ENCODE peak calls at places on chromosomes 6 and 20, in ten cellular contexts. H, Y, A, O, J, B, P, T, C and S are unnamed samples.

GRCh38 chr6:158142789-158143188 is 25.3 kb downstream of the SERAC1 start:
- DNase-seq in H (no peak), Y (no peak), A (no peak), O (peak), J (no peak), B (peak), P (peak), T (no peak), C (peak), S (no peak)

GRCh38 chr20:24676978-24677370 is 207.5 kb downstream of the SYNDIG1 start:
- DNase-seq in H (no peak), Y (no peak), A (no peak), O (no peak), J (no peak), B (no peak), P (no peak), T (no peak), C (no peak), S (no peak)

GRCh38 chr6:74597266-74597665 is 608.6 kb downstream of the COL12A1 start:
- DNase-seq in H (no peak), Y (no peak), A (no peak), O (peak), J (no peak), B (no peak), P (peak), T (no peak), C (no peak), S (no peak)

GRCh38 chr6:159090530-159091306 is 45.9 kb upstream of the TAGAP start:
- DNase-seq in H (no peak), Y (no peak), A (no peak), O (no peak), J (no peak), B (no peak), P (no peak), T (no peak), C (no peak), S (peak)

GRCh38 chr20:49276895-49277785 is 717 bp downstream of the ZNFX1 start:
- DNase-seq in H (no peak), Y (peak), A (peak), O (no peak), J (peak), B (peak), P (no peak), T (peak), C (peak), S (no peak)

GRCh38 chr6:113018351-113019151 is 671.4 kb downstream of the RFPL4B start:
- DNase-seq in H (no peak), Y (no peak), A (no peak), O (peak), J (no peak), B (no peak), P (peak), T (no peak), C (peak), S (no peak)

GRCh38 chr20:46087161-46087560 is 2.6 kb downstream of the NCOA5 start:
- DNase-seq in H (peak), Y (no peak), A (no peak), O (peak), J (no peak), B (no peak), P (peak), T (no peak), C (no peak), S (no peak)

GRCh38 chr6:5378331-5378730 is 117.0 kb downstream of the FARS2 start:
- DNase-seq in H (no peak), Y (no peak), A (peak), O (no peak), J (no peak), B (no peak), P (no peak), T (no peak), C (no peak), S (no peak)

GRCh38 chr6:71031912-71032311 is 75.1 kb upstream of the B3GAT2 start:
- DNase-seq in H (no peak), Y (no peak), A (no peak), O (no peak), J (no peak), B (no peak), P (no peak), T (no peak), C (no peak), S (no peak)

GRCh38 chr6:159715605-159716004 is 11.7 kb upstream of the WTAP start:
- DNase-seq in H (no peak), Y (no peak), A (no peak), O (no peak), J (no peak), B (no peak), P (no peak), T (no peak), C (no peak), S (no peak)

GRCh38 chr20:354298-354977 is 7.5 kb downstream of the NRSN2 start:
- DNase-seq in H (peak), Y (peak), A (peak), O (peak), J (peak), B (peak), P (peak), T (peak), C (peak), S (peak)

GRCh38 chr6:90284236-90284744 is 12.4 kb downstream of the BACH2 start:
- DNase-seq in H (peak), Y (no peak), A (peak), O (peak), J (no peak), B (no peak), P (peak), T (no peak), C (no peak), S (no peak)
- TF ChIP-seq CTCF in H (no peak), Y (no peak), A (no peak), O (no peak), J (no peak), B (no peak), P (peak), T (no peak), C (no peak), S (no peak)

GRCh38 chr6:20212392-20213111 is at the start of gene MBOAT1:
- DNase-seq in H (peak), Y (peak), A (peak), O (peak), J (peak), B (peak), P (peak), T (peak), C (peak), S (peak)
- TF ChIP-seq CTCF in H (peak), Y (no peak), A (no peak), O (no peak), J (no peak), B (peak), P (peak), T (peak), C (no peak), S (peak)

GRCh38 chr20:37527638-37528441 is at the start of gene BLCAP:
- DNase-seq in H (peak), Y (peak), A (peak), O (peak), J (peak), B (peak), P (peak), T (peak), C (peak), S (peak)
- TF ChIP-seq CTCF in H (no peak), Y (no peak), A (peak), O (no peak), J (no peak), B (no peak), P (no peak), T (no peak), C (no peak), S (no peak)

GRCh38 chr20:62951896-62952372 is 575 bp upstream of the SLC17A9 start:
- DNase-seq in H (no peak), Y (no peak), A (no peak), O (no peak), J (no peak), B (no peak), P (no peak), T (no peak), C (no peak), S (no peak)

GRCh38 chr20:62952373-62953166 is at the start of gene SLC17A9:
- DNase-seq in H (no peak), Y (peak), A (peak), O (no peak), J (peak), B (peak), P (peak), T (peak), C (peak), S (no peak)

GRCh38 chr20:62953839-62954703 is 1.6 kb downstream of the SLC17A9 start:
- DNase-seq in H (no peak), Y (peak), A (peak), O (peak), J (peak), B (no peak), P (peak), T (peak), C (peak), S (no peak)

GRCh38 chr20:62951143-62951895 is 1.2 kb upstream of the SLC17A9 start:
- DNase-seq in H (no peak), Y (no peak), A (no peak), O (no peak), J (no peak), B (no peak), P (no peak), T (no peak), C (no peak), S (no peak)

GRCh38 chr20:62953167-62953838 is 794 bp downstream of the SLC17A9 start:
- DNase-seq in H (no peak), Y (no peak), A (no peak), O (no peak), J (no peak), B (no peak), P (peak), T (no peak), C (no peak), S (no peak)
- TF ChIP-seq CTCF in H (no peak), Y (no peak), A (no peak), O (no peak), J (no peak), B (no peak), P (no peak), T (no peak), C (no peak), S (no peak)

GRCh38 chr20:60233006-60233405 is 274.8 kb downstream of the CDH26 start:
- DNase-seq in H (no peak), Y (no peak), A (no peak), O (no peak), J (no peak), B (no peak), P (no peak), T (no peak), C (no peak), S (no peak)

GRCh38 chr20:60232380-60232779 is 274.2 kb downstream of the CDH26 start:
- DNase-seq in H (no peak), Y (no peak), A (no peak), O (no peak), J (no peak), B (no peak), P (no peak), T (no peak), C (no peak), S (no peak)

GRCh38 chr20:60223174-60223573 is 265.0 kb downstream of the CDH26 start:
- DNase-seq in H (no peak), Y (no peak), A (no peak), O (no peak), J (no peak), B (no peak), P (no peak), T (no peak), C (no peak), S (no peak)

GRCh38 chr20:60224914-60225313 is 266.7 kb downstream of the CDH26 start:
- DNase-seq in H (peak), Y (no peak), A (peak), O (no peak), J (peak), B (no peak), P (peak), T (no peak), C (no peak), S (no peak)

DNA sequence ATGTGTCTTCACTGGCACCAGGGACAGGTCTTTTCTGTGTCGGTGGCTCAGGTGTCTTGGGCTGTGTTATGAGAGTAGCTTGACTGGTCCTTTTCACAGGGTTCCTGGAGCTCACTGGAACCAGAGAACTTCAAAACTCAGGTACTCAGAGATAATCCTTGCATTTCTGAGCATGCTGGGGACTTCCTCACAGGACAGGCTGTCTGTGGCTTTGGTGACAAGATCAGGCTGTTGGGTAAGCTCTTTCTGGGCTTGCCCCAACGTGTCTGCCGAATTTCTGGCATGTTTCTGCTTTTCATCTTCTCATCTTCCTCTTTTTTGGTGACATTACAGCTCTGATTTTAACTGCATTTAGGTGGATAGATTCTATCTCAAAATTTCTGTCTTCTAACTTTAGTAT is 270.0 kb downstream of the CDH26 start:
- DNase-seq in H (no peak), Y (no peak), A (no peak), O (no peak), J (no peak), B (no peak), P (no peak), T (no peak), C (no peak), S (no peak)
- TF ChIP-seq CTCF in H (no peak), Y (no peak), A (no peak), O (no peak), J (no peak), B (no peak), P (no peak), T (no peak), C (no peak), S (no peak)

DNA sequence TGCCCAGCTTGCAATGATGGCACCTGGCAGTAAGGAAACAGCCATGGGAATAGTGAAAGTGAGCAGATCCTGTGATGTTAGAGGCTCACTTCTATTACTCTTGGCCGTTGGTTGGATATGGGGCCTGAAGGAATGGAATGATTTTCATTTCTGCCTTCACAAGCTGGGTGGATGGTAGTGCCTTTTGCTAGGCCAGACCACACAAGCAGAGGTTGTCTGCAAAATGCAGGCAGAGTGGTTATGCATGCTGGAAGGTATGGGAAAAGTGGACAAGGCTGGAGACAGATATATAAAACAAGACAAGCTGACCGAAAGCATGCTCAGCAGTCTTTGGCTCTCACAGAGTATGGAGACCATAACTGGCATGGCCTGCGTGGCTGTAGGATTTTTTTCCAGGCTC is 50.7 kb upstream of the ERVFRD-1 start:
- DNase-seq in H (no peak), Y (no peak), A (no peak), O (no peak), J (no peak), B (no peak), P (no peak), T (no peak), C (no peak), S (no peak)
- TF ChIP-seq CTCF in H (no peak), Y (no peak), A (no peak), O (no peak), J (no peak), B (no peak), P (no peak), T (no peak), C (no peak), S (no peak)

GRCh38 chr6:41700577-41701347 is 34.6 kb downstream of the TFEB start:
- DNase-seq in H (no peak), Y (no peak), A (peak), O (peak), J (peak), B (no peak), P (no peak), T (peak), C (no peak), S (no peak)
- TF ChIP-seq CTCF in H (no peak), Y (no peak), A (peak), O (peak), J (no peak), B (no peak), P (no peak), T (peak), C (no peak), S (no peak)

GRCh38 chr6:152078804-152079203 is 271.3 kb downstream of the ESR1 start:
- DNase-seq in H (no peak), Y (no peak), A (peak), O (no peak), J (peak), B (no peak), P (no peak), T (no peak), C (no peak), S (no peak)
- TF ChIP-seq CTCF in H (no peak), Y (no peak), A (peak), O (no peak), J (no peak), B (no peak), P (no peak), T (no peak), C (no peak), S (no peak)

GRCh38 chr20:42678895-42679294 is 510.8 kb downstream of the PTPRT start:
- DNase-seq in H (peak), Y (no peak), A (peak), O (no peak), J (peak), B (peak), P (no peak), T (no peak), C (no peak), S (no peak)
- TF ChIP-seq CTCF in H (no peak), Y (peak), A (peak), O (no peak), J (peak), B (peak), P (no peak), T (peak), C (no peak), S (no peak)